ENCODE peak calls at places on chromosomes 16 and 17, in eight cellular contexts. One of them, this sample, is unnamed.

GRCh38 chr17:19426631-19427030 is 15.6 kb downstream of the RNF112 start:
- DNase-seq in RCC 7860: no peak
- DNase-seq in HCT116: no peak
- DNase-seq in activated T-cell treated with anti-CD3 and anti-CD28 coated beads, Interleukin-2, amount 50 U/mL, for 1 hour: no peak
- DNase-seq in stimulated activated CD8-positive, alpha-beta memory T cell treated with anti-CD3 and anti-CD28 coated beads, Interleukin-4, amount 100 ng/mL, for 1 hour: no peak
- DNase-seq in frontal cortex: no peak
- DNase-seq in central memory CD4-positive, alpha-beta T cell: no peak
- DNase-seq in IMR-90: no peak
- DNase-seq in this sample: no peak

GRCh38 chr16:48963306-48963705 is 318.3 kb downstream of the CBLN1 start:
- DNase-seq in stimulated activated CD8-positive, alpha-beta memory T cell treated with anti-CD3 and anti-CD28 coated beads, Interleukin-4, amount 100 ng/mL, for 1 hour: no peak
- DNase-seq in central memory CD4-positive, alpha-beta T cell: no peak
- DNase-seq in frontal cortex: no peak
- DNase-seq in activated T-cell treated with anti-CD3 and anti-CD28 coated beads, Interleukin-2, amount 50 U/mL, for 1 hour: no peak
- DNase-seq in IMR-90: peak; percentile 53
- DNase-seq in RCC 7860: peak; percentile 82
- DNase-seq in HCT116: peak; percentile 42
- DNase-seq in this sample: no peak

GRCh38 chr16:66714659-66715307 is 18.2 kb upstream of the CMTM4 start:
- DNase-seq in RCC 7860: no peak
- DNase-seq in frontal cortex: no peak
- DNase-seq in activated T-cell treated with anti-CD3 and anti-CD28 coated beads, Interleukin-2, amount 50 U/mL, for 1 hour: no peak
- DNase-seq in HCT116: no peak
- DNase-seq in stimulated activated CD8-positive, alpha-beta memory T cell treated with anti-CD3 and anti-CD28 coated beads, Interleukin-4, amount 100 ng/mL, for 1 hour: no peak
- DNase-seq in central memory CD4-positive, alpha-beta T cell: no peak
- DNase-seq in IMR-90: no peak
- DNase-seq in this sample: no peak

GRCh38 chr16:1723450-1724147 is 17.6 kb downstream of the MAPK8IP3 start:
- DNase-seq in IMR-90: peak; percentile 32
- DNase-seq in stimulated activated CD8-positive, alpha-beta memory T cell treated with anti-CD3 and anti-CD28 coated beads, Interleukin-4, amount 100 ng/mL, for 1 hour: no peak
- DNase-seq in frontal cortex: no peak
- DNase-seq in activated T-cell treated with anti-CD3 and anti-CD28 coated beads, Interleukin-2, amount 50 U/mL, for 1 hour: peak; percentile 47
- DNase-seq in RCC 7860: peak; percentile 12
- DNase-seq in central memory CD4-positive, alpha-beta T cell: peak; percentile 26
- DNase-seq in HCT116: no peak
- DNase-seq in this sample: peak; percentile 17

GRCh38 chr16:69105501-69106361 is at the start of gene HAS3:
- DNase-seq in IMR-90: peak; percentile 48
- DNase-seq in HCT116: peak; percentile 69
- DNase-seq in stimulated activated CD8-positive, alpha-beta memory T cell treated with anti-CD3 and anti-CD28 coated beads, Interleukin-4, amount 100 ng/mL, for 1 hour: no peak
- DNase-seq in frontal cortex: peak; percentile 68
- DNase-seq in central memory CD4-positive, alpha-beta T cell: no peak
- DNase-seq in activated T-cell treated with anti-CD3 and anti-CD28 coated beads, Interleukin-2, amount 50 U/mL, for 1 hour: peak; percentile 39
- DNase-seq in RCC 7860: peak; percentile 54
- DNase-seq in this sample: no peak

GRCh38 chr16:15599303-15600070 is 43.5 kb downstream of the MARF1 start:
- DNase-seq in frontal cortex: no peak
- DNase-seq in IMR-90: no peak
- DNase-seq in central memory CD4-positive, alpha-beta T cell: no peak
- DNase-seq in RCC 7860: no peak
- DNase-seq in stimulated activated CD8-positive, alpha-beta memory T cell treated with anti-CD3 and anti-CD28 coated beads, Interleukin-4, amount 100 ng/mL, for 1 hour: no peak
- DNase-seq in HCT116: no peak
- DNase-seq in activated T-cell treated with anti-CD3 and anti-CD28 coated beads, Interleukin-2, amount 50 U/mL, for 1 hour: no peak
- DNase-seq in this sample: no peak

GRCh38 chr17:55672585-55673501 is 49.8 kb downstream of the TMEM100 start:
- DNase-seq in frontal cortex: no peak
- DNase-seq in stimulated activated CD8-positive, alpha-beta memory T cell treated with anti-CD3 and anti-CD28 coated beads, Interleukin-4, amount 100 ng/mL, for 1 hour: no peak
- DNase-seq in IMR-90: no peak
- DNase-seq in activated T-cell treated with anti-CD3 and anti-CD28 coated beads, Interleukin-2, amount 50 U/mL, for 1 hour: no peak
- DNase-seq in HCT116: no peak
- DNase-seq in RCC 7860: no peak
- DNase-seq in central memory CD4-positive, alpha-beta T cell: no peak
- DNase-seq in this sample: no peak

GRCh38 chr17:82146663-82147654 is 48.9 kb upstream of the FASN start:
- DNase-seq in HCT116: no peak
- DNase-seq in activated T-cell treated with anti-CD3 and anti-CD28 coated beads, Interleukin-2, amount 50 U/mL, for 1 hour: no peak
- DNase-seq in frontal cortex: no peak
- DNase-seq in stimulated activated CD8-positive, alpha-beta memory T cell treated with anti-CD3 and anti-CD28 coated beads, Interleukin-4, amount 100 ng/mL, for 1 hour: no peak
- DNase-seq in IMR-90: no peak
- DNase-seq in RCC 7860: no peak
- DNase-seq in central memory CD4-positive, alpha-beta T cell: no peak
- DNase-seq in this sample: no peak

GRCh38 chr16:64019339-64019738 is 1102.5 kb downstream of the CDH11 start:
- DNase-seq in HCT116: no peak
- DNase-seq in central memory CD4-positive, alpha-beta T cell: no peak
- DNase-seq in activated T-cell treated with anti-CD3 and anti-CD28 coated beads, Interleukin-2, amount 50 U/mL, for 1 hour: no peak
- DNase-seq in frontal cortex: no peak
- DNase-seq in RCC 7860: no peak
- DNase-seq in IMR-90: no peak
- DNase-seq in stimulated activated CD8-positive, alpha-beta memory T cell treated with anti-CD3 and anti-CD28 coated beads, Interleukin-4, amount 100 ng/mL, for 1 hour: no peak
- DNase-seq in this sample: no peak

GRCh38 chr17:6555331-6556120 is 829 bp downstream of the PITPNM3 start:
- DNase-seq in central memory CD4-positive, alpha-beta T cell: no peak
- DNase-seq in activated T-cell treated with anti-CD3 and anti-CD28 coated beads, Interleukin-2, amount 50 U/mL, for 1 hour: no peak
- DNase-seq in RCC 7860: peak; percentile 82
- DNase-seq in HCT116: no peak
- DNase-seq in stimulated activated CD8-positive, alpha-beta memory T cell treated with anti-CD3 and anti-CD28 coated beads, Interleukin-4, amount 100 ng/mL, for 1 hour: no peak
- DNase-seq in frontal cortex: no peak
- DNase-seq in IMR-90: peak; percentile 39
- DNase-seq in this sample: no peak

GRCh38 chr16:57061084-57061905 is 31.1 kb upstream of the CPNE2 start:
- DNase-seq in central memory CD4-positive, alpha-beta T cell: no peak
- DNase-seq in IMR-90: peak; percentile 19
- DNase-seq in activated T-cell treated with anti-CD3 and anti-CD28 coated beads, Interleukin-2, amount 50 U/mL, for 1 hour: no peak
- DNase-seq in stimulated activated CD8-positive, alpha-beta memory T cell treated with anti-CD3 and anti-CD28 coated beads, Interleukin-4, amount 100 ng/mL, for 1 hour: no peak
- DNase-seq in frontal cortex: no peak
- DNase-seq in HCT116: no peak
- DNase-seq in RCC 7860: no peak
- DNase-seq in this sample: no peak

GRCh38 chr16:88194397-88195020 is 188.2 kb upstream of the ZNF469 start:
- DNase-seq in frontal cortex: peak; percentile 37
- DNase-seq in activated T-cell treated with anti-CD3 and anti-CD28 coated beads, Interleukin-2, amount 50 U/mL, for 1 hour: no peak
- DNase-seq in HCT116: no peak
- DNase-seq in central memory CD4-positive, alpha-beta T cell: no peak
- DNase-seq in stimulated activated CD8-positive, alpha-beta memory T cell treated with anti-CD3 and anti-CD28 coated beads, Interleukin-4, amount 100 ng/mL, for 1 hour: no peak
- DNase-seq in RCC 7860: no peak
- DNase-seq in IMR-90: peak; percentile 22
- DNase-seq in this sample: no peak

GRCh38 chr17:40025559-40025958 is 10.3 kb downstream of the CSF3 start:
- DNase-seq in HCT116: no peak
- DNase-seq in activated T-cell treated with anti-CD3 and anti-CD28 coated beads, Interleukin-2, amount 50 U/mL, for 1 hour: no peak
- DNase-seq in IMR-90: no peak
- DNase-seq in stimulated activated CD8-positive, alpha-beta memory T cell treated with anti-CD3 and anti-CD28 coated beads, Interleukin-4, amount 100 ng/mL, for 1 hour: no peak
- DNase-seq in frontal cortex: no peak
- DNase-seq in central memory CD4-positive, alpha-beta T cell: no peak
- DNase-seq in RCC 7860: no peak
- DNase-seq in this sample: no peak

GRCh38 chr17:62778990-62779681 is 29.0 kb downstream of the MARCHF10 start:
- DNase-seq in activated T-cell treated with anti-CD3 and anti-CD28 coated beads, Interleukin-2, amount 50 U/mL, for 1 hour: no peak
- DNase-seq in HCT116: peak; percentile 88
- DNase-seq in frontal cortex: no peak
- DNase-seq in central memory CD4-positive, alpha-beta T cell: no peak
- DNase-seq in stimulated activated CD8-positive, alpha-beta memory T cell treated with anti-CD3 and anti-CD28 coated beads, Interleukin-4, amount 100 ng/mL, for 1 hour: no peak
- DNase-seq in IMR-90: peak; percentile 98
- DNase-seq in RCC 7860: peak; percentile 87
- DNase-seq in this sample: no peak

GRCh38 chr17:6756425-6757012 is 673 bp downstream of the XAF1 start:
- DNase-seq in activated T-cell treated with anti-CD3 and anti-CD28 coated beads, Interleukin-2, amount 50 U/mL, for 1 hour: no peak
- DNase-seq in IMR-90: no peak
- DNase-seq in HCT116: no peak
- DNase-seq in stimulated activated CD8-positive, alpha-beta memory T cell treated with anti-CD3 and anti-CD28 coated beads, Interleukin-4, amount 100 ng/mL, for 1 hour: no peak
- DNase-seq in frontal cortex: no peak
- DNase-seq in central memory CD4-positive, alpha-beta T cell: no peak
- DNase-seq in RCC 7860: no peak
- DNase-seq in this sample: no peak

GRCh38 chr16:74734361-74735161 is 33.9 kb upstream of the MLKL start:
- DNase-seq in frontal cortex: no peak
- DNase-seq in IMR-90: no peak
- DNase-seq in central memory CD4-positive, alpha-beta T cell: no peak
- DNase-seq in stimulated activated CD8-positive, alpha-beta memory T cell treated with anti-CD3 and anti-CD28 coated beads, Interleukin-4, amount 100 ng/mL, for 1 hour: no peak
- DNase-seq in HCT116: no peak
- DNase-seq in RCC 7860: no peak
- DNase-seq in activated T-cell treated with anti-CD3 and anti-CD28 coated beads, Interleukin-2, amount 50 U/mL, for 1 hour: no peak
- DNase-seq in this sample: no peak

GRCh38 chr17:31580331-31581021 is 189.0 kb downstream of the RAB11FIP4 start:
- DNase-seq in activated T-cell treated with anti-CD3 and anti-CD28 coated beads, Interleukin-2, amount 50 U/mL, for 1 hour: no peak
- DNase-seq in RCC 7860: peak; percentile 78
- DNase-seq in frontal cortex: no peak
- DNase-seq in central memory CD4-positive, alpha-beta T cell: no peak
- DNase-seq in HCT116: no peak
- DNase-seq in stimulated activated CD8-positive, alpha-beta memory T cell treated with anti-CD3 and anti-CD28 coated beads, Interleukin-4, amount 100 ng/mL, for 1 hour: no peak
- DNase-seq in IMR-90: peak; percentile 85
- DNase-seq in this sample: no peak

GRCh38 chr17:83149326-83149725 is 69.9 kb downstream of the METRNL start:
- DNase-seq in HCT116: no peak
- DNase-seq in RCC 7860: no peak
- DNase-seq in activated T-cell treated with anti-CD3 and anti-CD28 coated beads, Interleukin-2, amount 50 U/mL, for 1 hour: no peak
- DNase-seq in central memory CD4-positive, alpha-beta T cell: no peak
- DNase-seq in frontal cortex: no peak
- DNase-seq in stimulated activated CD8-positive, alpha-beta memory T cell treated with anti-CD3 and anti-CD28 coated beads, Interleukin-4, amount 100 ng/mL, for 1 hour: no peak
- DNase-seq in IMR-90: no peak
- DNase-seq in this sample: no peak

GRCh38 chr17:32742686-32743538 is 134.0 kb downstream of the MYO1D start:
- DNase-seq in HCT116: no peak
- DNase-seq in IMR-90: no peak
- DNase-seq in RCC 7860: peak; percentile 12
- DNase-seq in stimulated activated CD8-positive, alpha-beta memory T cell treated with anti-CD3 and anti-CD28 coated beads, Interleukin-4, amount 100 ng/mL, for 1 hour: no peak
- DNase-seq in frontal cortex: no peak
- DNase-seq in central memory CD4-positive, alpha-beta T cell: no peak
- DNase-seq in activated T-cell treated with anti-CD3 and anti-CD28 coated beads, Interleukin-2, amount 50 U/mL, for 1 hour: no peak
- DNase-seq in this sample: no peak

GRCh38 chr17:82200743-82201497 is 11.7 kb downstream of the CCDC57 start:
- DNase-seq in RCC 7860: no peak
- DNase-seq in activated T-cell treated with anti-CD3 and anti-CD28 coated beads, Interleukin-2, amount 50 U/mL, for 1 hour: peak; percentile 67
- DNase-seq in HCT116: no peak
- DNase-seq in stimulated activated CD8-positive, alpha-beta memory T cell treated with anti-CD3 and anti-CD28 coated beads, Interleukin-4, amount 100 ng/mL, for 1 hour: no peak
- DNase-seq in frontal cortex: no peak
- DNase-seq in central memory CD4-positive, alpha-beta T cell: peak; percentile 93
- DNase-seq in IMR-90: no peak
- DNase-seq in this sample: peak; percentile 48